ENCODE peak calls at places on chromosome 21, in five cellular contexts. L is stimulated activated CD8-positive, alpha-beta memory T cell treated with anti-CD3 and anti-CD28 coated beads, Interleukin-15, amount 100 ng/mL, for 24 hours; N is gastrocnemius medialis; R is EH; A is fibroblast of lung. W is an unnamed sample.

GRCh38 chr21:43930074-43930847 is 65.2 kb downstream of the AGPAT3 start:
- DNase-seq in N (no peak), A (no peak), R (no peak), L (no peak), W (no peak)

GRCh38 chr21:25179116-25179515 is 428.2 kb downstream of the MRPL39 start:
- DNase-seq in N (no peak), A (peak), R (peak), L (no peak), W (peak)

GRCh38 chr21:22791986-22792560 is 1793.9 kb downstream of the NCAM2 start:
- DNase-seq in R (peak), A (peak), N (no peak), L (no peak), W (peak)

GRCh38 chr21:34890724-34891609 is 158.1 kb downstream of the RUNX1 start:
- DNase-seq in R (peak), L (no peak), N (peak), A (peak), W (no peak)

GRCh38 chr21:45479691-45480675 is 62.3 kb downstream of the SLC19A1 start:
- DNase-seq in R (no peak), L (no peak), A (no peak), N (no peak), W (no peak)

GRCh38 chr21:26736449-26736848 is 108.8 kb downstream of the ADAMTS1 start:
- DNase-seq in A (no peak), R (peak), L (no peak), N (no peak), W (no peak)

GRCh38 chr21:42997053-42997452 is 22.7 kb downstream of the PKNOX1 start:
- DNase-seq in N (no peak), R (peak), A (peak), L (no peak), W (peak)

GRCh38 chr21:37509802-37510393 is 143.3 kb downstream of the DYRK1A start:
- DNase-seq in R (peak), L (no peak), N (no peak), A (peak), W (no peak)

GRCh38 chr21:35138665-35139381 is 89.7 kb upstream of the RUNX1 start:
- DNase-seq in N (no peak), A (peak), R (peak), L (peak), W (no peak)

GRCh38 chr21:44959376-44960091 is 19.7 kb downstream of the SLX9 start:
- DNase-seq in R (no peak), N (no peak), A (no peak), L (no peak), W (no peak)

GRCh38 chr21:44569861-44570517 is 3.5 kb upstream of the KRTAP10-4 start:
- DNase-seq in L (no peak), A (no peak), N (no peak), R (no peak), W (no peak)

GRCh38 chr21:45148316-45149000 is 74.1 kb downstream of the ADARB1 start:
- DNase-seq in N (no peak), R (no peak), A (no peak), L (no peak), W (no peak)

GRCh38 chr21:31548688-31549087 is 110.8 kb upstream of the SOD1 start:
- DNase-seq in N (no peak), R (no peak), A (no peak), L (no peak), W (no peak)

GRCh38 chr21:46182548-46183336 is 1.5 kb downstream of the SPATC1L start:
- DNase-seq in R (peak), N (no peak), A (no peak), L (no peak), W (peak)

GRCh38 chr21:27291006-27291405 is 324.1 kb upstream of the ADAMTS5 start:
- DNase-seq in L (no peak), N (no peak), A (no peak), R (no peak), W (no peak)

GRCh38 chr21:45756669-45757068 is 113.1 kb downstream of the PCBP3 start:
- DNase-seq in R (no peak), L (no peak), N (no peak), A (no peak), W (no peak)

GRCh38 chr21:35239811-35240219 is 190.7 kb upstream of the RUNX1 start:
- DNase-seq in L (no peak), A (no peak), N (no peak), R (no peak), W (no peak)

GRCh38 chr21:42257091-42257760 is 38.3 kb downstream of the ABCG1 start:
- DNase-seq in A (no peak), R (no peak), N (peak), L (no peak), W (no peak)

GRCh38 chr21:44489962-44490361 is 34.7 kb downstream of the LRRC3 start:
- DNase-seq in R (no peak), A (no peak), L (no peak), N (no peak), W (no peak)

GRCh38 chr21:44697811-44698734 is 1.1 kb downstream of the KRTAP10-12 start:
- DNase-seq in R (no peak), N (no peak), A (no peak), L (no peak), W (no peak)

GRCh38 chr21:42535602-42536171 is 22.0 kb downstream of the SLC37A1 start:
- DNase-seq in N (peak), A (no peak), L (no peak), R (no peak), W (no peak)

GRCh38 chr21:41610042-41610839 is 102.3 kb upstream of the TMPRSS2 start:
- DNase-seq in R (peak), L (no peak), A (peak), N (no peak), W (peak)

W was measured in AG08395.